ENCODE peak calls at places on chromosome 4, in eight cellular contexts. One of them, this sample, is unnamed.

GRCh38 chr4:146975535-146975934 is 29.9 kb upstream of the TTC29 start:
- DNase-seq in breast epithelium: no peak
- DNase-seq in Calu3: no peak
- DNase-seq in HS-5: no peak
- DNase-seq in LoVo: no peak
- DNase-seq in stimulated activated CD8-positive, alpha-beta memory T cell treated with anti-CD3 and anti-CD28 coated beads, Interleukin-2, amount 100 ng/mL, for 1 hour: no peak
- DNase-seq in activated T-cell treated with anti-CD3 and anti-CD28 coated beads, Interleukin-2, amount 50 U/mL, for 1 hour: no peak
- DNase-seq in mammary epithelial cell: no peak
- DNase-seq in this sample: no peak

GRCh38 chr4:101283436-101283835 is 63.9 kb downstream of the PPP3CA start:
- DNase-seq in breast epithelium: no peak
- DNase-seq in Calu3: no peak
- DNase-seq in HS-5: no peak
- DNase-seq in LoVo: no peak
- DNase-seq in stimulated activated CD8-positive, alpha-beta memory T cell treated with anti-CD3 and anti-CD28 coated beads, Interleukin-2, amount 100 ng/mL, for 1 hour: no peak
- DNase-seq in activated T-cell treated with anti-CD3 and anti-CD28 coated beads, Interleukin-2, amount 50 U/mL, for 1 hour: no peak
- DNase-seq in mammary epithelial cell: no peak
- DNase-seq in this sample: no peak

GRCh38 chr4:53490965-53491622 is 100.2 kb downstream of the LNX1 start:
- DNase-seq in breast epithelium: peak
- DNase-seq in Calu3: peak
- DNase-seq in HS-5: peak
- DNase-seq in LoVo: peak
- DNase-seq in stimulated activated CD8-positive, alpha-beta memory T cell treated with anti-CD3 and anti-CD28 coated beads, Interleukin-2, amount 100 ng/mL, for 1 hour: no peak
- DNase-seq in activated T-cell treated with anti-CD3 and anti-CD28 coated beads, Interleukin-2, amount 50 U/mL, for 1 hour: no peak
- DNase-seq in mammary epithelial cell: peak
- DNase-seq in this sample: no peak

GRCh38 chr4:54165011-54165410 is 64.1 kb upstream of the PDGFRA start:
- DNase-seq in breast epithelium: no peak
- DNase-seq in Calu3: no peak
- DNase-seq in HS-5: no peak
- DNase-seq in LoVo: no peak
- DNase-seq in stimulated activated CD8-positive, alpha-beta memory T cell treated with anti-CD3 and anti-CD28 coated beads, Interleukin-2, amount 100 ng/mL, for 1 hour: no peak
- DNase-seq in activated T-cell treated with anti-CD3 and anti-CD28 coated beads, Interleukin-2, amount 50 U/mL, for 1 hour: no peak
- DNase-seq in mammary epithelial cell: no peak
- DNase-seq in this sample: no peak

GRCh38 chr4:58313444-58313843 is 1203.3 kb upstream of the IGFBP7 start:
- DNase-seq in breast epithelium: no peak
- DNase-seq in Calu3: no peak
- DNase-seq in HS-5: no peak
- DNase-seq in LoVo: no peak
- DNase-seq in stimulated activated CD8-positive, alpha-beta memory T cell treated with anti-CD3 and anti-CD28 coated beads, Interleukin-2, amount 100 ng/mL, for 1 hour: no peak
- DNase-seq in activated T-cell treated with anti-CD3 and anti-CD28 coated beads, Interleukin-2, amount 50 U/mL, for 1 hour: no peak
- DNase-seq in mammary epithelial cell: no peak
- DNase-seq in this sample: no peak

GRCh38 chr4:27017623-27018022 is 157.0 kb downstream of the STIM2 start:
- DNase-seq in breast epithelium: no peak
- DNase-seq in Calu3: no peak
- DNase-seq in HS-5: no peak
- DNase-seq in LoVo: no peak
- DNase-seq in stimulated activated CD8-positive, alpha-beta memory T cell treated with anti-CD3 and anti-CD28 coated beads, Interleukin-2, amount 100 ng/mL, for 1 hour: no peak
- DNase-seq in activated T-cell treated with anti-CD3 and anti-CD28 coated beads, Interleukin-2, amount 50 U/mL, for 1 hour: no peak
- DNase-seq in mammary epithelial cell: no peak
- DNase-seq in this sample: no peak

GRCh38 chr4:86441175-86441960 is 81.5 kb upstream of the MAPK10 start:
- DNase-seq in breast epithelium: no peak
- DNase-seq in Calu3: no peak
- DNase-seq in HS-5: peak
- DNase-seq in LoVo: no peak
- DNase-seq in stimulated activated CD8-positive, alpha-beta memory T cell treated with anti-CD3 and anti-CD28 coated beads, Interleukin-2, amount 100 ng/mL, for 1 hour: no peak
- DNase-seq in activated T-cell treated with anti-CD3 and anti-CD28 coated beads, Interleukin-2, amount 50 U/mL, for 1 hour: no peak
- DNase-seq in mammary epithelial cell: peak
- DNase-seq in this sample: no peak

GRCh38 chr4:158724647-158725046 is 1.5 kb upstream of the PPID start:
- DNase-seq in breast epithelium: no peak
- DNase-seq in Calu3: no peak
- DNase-seq in HS-5: no peak
- DNase-seq in LoVo: no peak
- DNase-seq in stimulated activated CD8-positive, alpha-beta memory T cell treated with anti-CD3 and anti-CD28 coated beads, Interleukin-2, amount 100 ng/mL, for 1 hour: no peak
- DNase-seq in activated T-cell treated with anti-CD3 and anti-CD28 coated beads, Interleukin-2, amount 50 U/mL, for 1 hour: no peak
- DNase-seq in mammary epithelial cell: no peak
- DNase-seq in this sample: no peak

GRCh38 chr4:103075894-103076776 is at the start of gene SLC9B2:
- DNase-seq in breast epithelium: peak
- DNase-seq in Calu3: peak
- DNase-seq in HS-5: peak
- DNase-seq in LoVo: peak
- DNase-seq in stimulated activated CD8-positive, alpha-beta memory T cell treated with anti-CD3 and anti-CD28 coated beads, Interleukin-2, amount 100 ng/mL, for 1 hour: peak
- DNase-seq in activated T-cell treated with anti-CD3 and anti-CD28 coated beads, Interleukin-2, amount 50 U/mL, for 1 hour: peak
- DNase-seq in mammary epithelial cell: peak
- DNase-seq in this sample: peak

GRCh38 chr4:16914208-16914607 is 15.8 kb upstream of the LDB2 start:
- DNase-seq in breast epithelium: no peak
- DNase-seq in Calu3: peak
- DNase-seq in HS-5: no peak
- DNase-seq in LoVo: no peak
- DNase-seq in stimulated activated CD8-positive, alpha-beta memory T cell treated with anti-CD3 and anti-CD28 coated beads, Interleukin-2, amount 100 ng/mL, for 1 hour: no peak
- DNase-seq in activated T-cell treated with anti-CD3 and anti-CD28 coated beads, Interleukin-2, amount 50 U/mL, for 1 hour: no peak
- DNase-seq in mammary epithelial cell: no peak
- DNase-seq in this sample: no peak

GRCh38 chr4:25837107-25837506 is 25.7 kb downstream of the SEL1L3 start:
- DNase-seq in breast epithelium: no peak
- DNase-seq in Calu3: no peak
- DNase-seq in HS-5: no peak
- DNase-seq in LoVo: no peak
- DNase-seq in stimulated activated CD8-positive, alpha-beta memory T cell treated with anti-CD3 and anti-CD28 coated beads, Interleukin-2, amount 100 ng/mL, for 1 hour: no peak
- DNase-seq in activated T-cell treated with anti-CD3 and anti-CD28 coated beads, Interleukin-2, amount 50 U/mL, for 1 hour: no peak
- DNase-seq in mammary epithelial cell: no peak
- DNase-seq in this sample: no peak

GRCh38 chr4:54509057-54509456 is 148.7 kb upstream of the KIT start:
- DNase-seq in breast epithelium: no peak
- DNase-seq in Calu3: no peak
- DNase-seq in HS-5: no peak
- DNase-seq in LoVo: no peak
- DNase-seq in stimulated activated CD8-positive, alpha-beta memory T cell treated with anti-CD3 and anti-CD28 coated beads, Interleukin-2, amount 100 ng/mL, for 1 hour: no peak
- DNase-seq in activated T-cell treated with anti-CD3 and anti-CD28 coated beads, Interleukin-2, amount 50 U/mL, for 1 hour: no peak
- DNase-seq in mammary epithelial cell: no peak
- DNase-seq in this sample: no peak